ENCODE peak calls at places on chromosomes 16 and 17, in ten cellular contexts. I is stimulated activated CD4-positive, alpha-beta T cell treated with anti-CD3 and anti-CD28 coated beads, Interleukin-1b, Interleukin-23, amount 100 ng/mL, for 1 hour; S is ovary; K is hypothalamus; Q is H4; Z is anterior cingulate cortex; N is body of pancreas; L is T47D; H is NCI-H1930; J is frontal cortex. R is an unnamed sample.

GRCh38 chr17:73586153-73586906 is 57.9 kb downstream of the SDK2 start:
- DNase-seq in I (no peak), S (no peak), K (no peak), Q (no peak), Z (no peak), N (no peak), L (no peak), H (no peak), J (no peak), R (no peak)

GRCh38 chr16:66270333-66270927 is 96.1 kb upstream of the CDH5 start:
- DNase-seq in I (peak; percentile 50), S (peak; percentile 91), K (peak; percentile 55), Q (peak; percentile 66), Z (peak; percentile 29), N (peak; percentile 51), L (peak; percentile 69), H (peak; percentile 54), J (peak; percentile 79), R (peak; percentile 51)

GRCh38 chr17:82604532-82604931 is 43.7 kb downstream of the WDR45B start:
- DNase-seq in I (no peak), S (no peak), K (no peak), Q (no peak), Z (no peak), N (no peak), L (no peak), H (no peak), J (no peak), R (no peak)

GRCh38 chr17:57869599-57870282 is 19.9 kb upstream of the MRPS23 start:
- DNase-seq in I (no peak), S (no peak), K (no peak), Q (peak; percentile 77), Z (no peak), N (no peak), L (no peak), H (no peak), J (no peak), R (peak; percentile 92)

GRCh38 chr16:48916566-48916965 is 306.6 kb upstream of the N4BP1 start:
- DNase-seq in I (no peak), S (no peak), K (no peak), Q (no peak), Z (no peak), N (no peak), L (no peak), H (no peak), J (no peak), R (no peak)

GRCh38 chr16:85613609-85614337 is 651 bp downstream of the GSE1 start:
- DNase-seq in I (no peak), S (peak; percentile 68), K (peak; percentile 26), Q (no peak), Z (peak; percentile 29), N (peak; percentile 69), L (peak; percentile 88), H (no peak), J (peak; percentile 63), R (peak; percentile 34)

GRCh38 chr16:35557731-35558130 is 2098.3 kb downstream of the TP53TG3F start:
- DNase-seq in I (no peak), S (no peak), K (no peak), Q (no peak), Z (no peak), N (no peak), L (no peak), H (no peak), J (no peak), R (no peak)

GRCh38 chr17:7314719-7315569 is at the start of gene GPS2:
- DNase-seq in I (peak; percentile 86), S (peak; percentile 96), K (peak; percentile 94), Q (peak; percentile 74), Z (peak; percentile 85), N (peak; percentile 94), L (peak; percentile 88), H (peak; percentile 87), J (peak; percentile 99), R (peak; percentile 60)

GRCh38 chr16:8474576-8474975 is 115.7 kb downstream of the TMEM114 start:
- DNase-seq in I (no peak), S (no peak), K (no peak), Q (no peak), Z (no peak), N (no peak), L (no peak), H (no peak), J (no peak), R (no peak)